ENCODE peak calls at places on chromosomes 16 and 17, in eight cellular contexts. O, G, U, B, P, S, D and F are unnamed samples. For H3K4me1, the result is how much of the 10 kb centered on the place peaks cover.

GRCh38 chr17:48642059-48642842 is 16.1 kb upstream of the HOXB9 start:
- DNase-seq in O (no peak), G (no peak), U (no peak), B (no peak), P (no peak), S (no peak), D (no peak), F (peak)

GRCh38 chr17:42937712-42938596 is 26.3 kb downstream of the AARSD1 start:
- DNase-seq in O (peak), G (peak), U (no peak), B (peak), P (peak), S (no peak), D (peak), F (peak)

GRCh38 chr16:8961811-8962390 is 1.8 kb downstream of the USP7 start:
- DNase-seq in O (no peak), G (no peak), U (no peak), B (no peak), P (peak), S (no peak), D (no peak), F (no peak)

GRCh38 chr16:27463741-27464662 is 62.0 kb downstream of the IL21R start:
- DNase-seq in O (no peak), G (no peak), U (no peak), B (no peak), P (no peak), S (no peak), D (no peak), F (no peak)

GRCh38 chr16:1825381-1825863 is 1.2 kb downstream of the HAGH start:
- DNase-seq in O (peak), G (no peak), U (no peak), B (no peak), P (no peak), S (no peak), D (no peak), F (no peak)

GRCh38 chr17:70855401-70856054 is 686.2 kb downstream of the KCNJ2 start:
- DNase-seq in O (peak), G (no peak), U (no peak), B (peak), P (no peak), S (no peak), D (peak), F (no peak)

GRCh38 chr16:57061084-57061905 is 31.1 kb upstream of the CPNE2 start:
- DNase-seq in O (no peak), G (peak), U (peak), B (peak), P (no peak), S (peak), D (no peak), F (peak)

GRCh38 chr17:39754958-39755549 is 17.3 kb downstream of the GRB7 start:
- DNase-seq in O (no peak), G (peak), U (peak), B (no peak), P (peak), S (no peak), D (no peak), F (peak)

GRCh38 chr17:17766351-17767095 is 70.3 kb downstream of the SREBF1 start:
- DNase-seq in O (no peak), G (no peak), U (no peak), B (no peak), P (peak), S (no peak), D (no peak), F (no peak)

GRCh38 chr17:83101805-83102480 is 22.5 kb downstream of the METRNL start:
- DNase-seq in O (no peak), G (no peak), U (no peak), B (no peak), P (no peak), S (no peak), D (no peak), F (peak)

GRCh38 chr16:3641801-3642396 is 12.6 kb upstream of the DNASE1 start:
- DNase-seq in O (no peak), G (no peak), U (peak), B (no peak), P (no peak), S (no peak), D (no peak), F (no peak)

GRCh38 chr16:21643787-21644186 is 8.6 kb downstream of the IGSF6 start:
- DNase-seq in O (no peak), G (no peak), U (no peak), B (no peak), P (no peak), S (no peak), D (no peak), F (no peak)

GRCh38 chr17:43467981-43468541 is 15.7 kb upstream of the DHX8 start:
- DNase-seq in O (no peak), G (peak), U (no peak), B (peak), P (no peak), S (no peak), D (no peak), F (no peak)

GRCh38 chr17:7885357-7886226 is 3.0 kb upstream of the CHD3 start:
- DNase-seq in O (peak), G (peak), U (peak), B (peak), P (peak), S (peak), D (peak), F (peak)

GRCh38 chr16:8866118-8866883 is 2.5 kb downstream of the CARHSP1 start:
- DNase-seq in O (no peak), G (peak), U (no peak), B (no peak), P (no peak), S (peak), D (peak), F (peak)

GRCh38 chr16:89687092-89687940 is 827 bp downstream of the CDK10 start:
- DNase-seq in O (peak), G (no peak), U (no peak), B (peak), P (peak), S (no peak), D (no peak), F (peak)

GRCh38 chr16:58485184-58485887 is 14.6 kb upstream of the NDRG4 start:
- DNase-seq in O (no peak), G (no peak), U (no peak), B (no peak), P (no peak), S (no peak), D (peak), F (no peak)

GRCh38 chr16:85003723-85004586 is 7.4 kb downstream of the ZDHHC7 start:
- DNase-seq in O (no peak), G (no peak), U (no peak), B (no peak), P (no peak), S (no peak), D (no peak), F (no peak)
- H3K4me1 ChIP-seq in O (under half), G (half or more), U (half or more), B (under half), P (under half), S (half or more), D (under half), F (half or more)

GRCh38 chr17:9004132-9004960 is 17.0 kb upstream of the NTN1 start:
- DNase-seq in O (no peak), G (no peak), U (no peak), B (no peak), P (no peak), S (no peak), D (no peak), F (no peak)
- H3K4me3 ChIP-seq in O (peak), G (no peak), U (peak), B (no peak), P (no peak), S (peak), D (peak), F (no peak)

DNA sequence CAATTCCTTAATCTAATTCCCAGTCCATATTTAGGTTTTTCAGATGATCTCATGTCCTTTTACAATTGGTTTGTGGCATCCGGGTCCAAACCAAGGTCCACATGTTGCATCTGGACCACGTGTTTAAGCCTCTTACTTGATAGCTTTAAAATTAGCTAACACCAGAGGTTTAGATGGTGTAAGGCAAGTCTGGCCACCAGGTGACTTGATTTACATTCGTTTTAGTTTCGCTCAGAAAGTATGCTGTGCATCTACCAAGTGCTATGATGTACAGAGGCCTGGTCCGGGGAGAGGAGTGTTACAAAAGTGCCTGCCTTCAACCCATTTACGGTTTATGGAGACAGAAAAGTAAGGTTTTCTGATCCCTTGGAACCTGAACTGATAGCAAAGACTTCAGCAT is 878 bp upstream of the DNAJA2 start:
- DNase-seq in O (no peak), G (peak), U (no peak), B (no peak), P (peak), S (no peak), D (no peak), F (no peak)
- TF ChIP-seq CTCF in O (no peak), G (no peak), U (no peak), B (no peak), P (peak), S (no peak), D (no peak), F (peak)

GRCh38 chr16:84709609-84710008 is 9.8 kb downstream of the USP10 start:
- DNase-seq in O (no peak), G (no peak), U (no peak), B (no peak), P (no peak), S (no peak), D (no peak), F (no peak)

GRCh38 chr16:84712801-84713775 is 13.3 kb downstream of the USP10 start:
- DNase-seq in O (no peak), G (no peak), U (no peak), B (no peak), P (no peak), S (no peak), D (no peak), F (no peak)

GRCh38 chr16:84714028-84714427 is 14.2 kb downstream of the USP10 start:
- DNase-seq in O (no peak), G (no peak), U (no peak), B (no peak), P (no peak), S (no peak), D (no peak), F (no peak)

GRCh38 chr16:84712138-84712671 is 12.4 kb downstream of the USP10 start:
- DNase-seq in O (no peak), G (no peak), U (no peak), B (no peak), P (no peak), S (no peak), D (no peak), F (no peak)

GRCh38 chr16:84710686-84711085 is 10.9 kb downstream of the USP10 start:
- DNase-seq in O (no peak), G (no peak), U (no peak), B (no peak), P (no peak), S (no peak), D (no peak), F (no peak)
- H3K4me1 ChIP-seq in O (under half), G (under half), U (under half), B (under half), P (under half), S (half or more), D (under half), F (under half)